ENCODE peak calls at places on chromosome 10, in eight cellular contexts. M, S, A, W, G, O, X and H are unnamed samples.

GRCh38 chr10:31724296-31724695 is 204.3 kb downstream of the ARHGAP12 start:
- DNase-seq in X (no peak), S (no peak), W (no peak), A (no peak), G (no peak), M (no peak), O (no peak), H (no peak)

GRCh38 chr10:132630666-132631347 is 93.2 kb downstream of the INPP5A start:
- DNase-seq in X (no peak), W (peak; percentile 36), O (no peak), S (no peak), A (no peak), G (peak; percentile 82), M (peak; percentile 89), H (no peak)

GRCh38 chr10:13382759-13383753 is 35.0 kb upstream of the SEPHS1 start:
- DNase-seq in S (no peak), M (no peak), X (no peak), A (peak; percentile 72), O (no peak), G (peak; percentile 37), W (no peak), H (no peak)

GRCh38 chr10:31927597-31928530 is 767 bp downstream of the ARHGAP12 start:
- DNase-seq in O (no peak), X (no peak), M (peak; percentile 77), W (peak; percentile 55), A (peak; percentile 88), S (peak; percentile 80), G (peak; percentile 46), H (no peak)

GRCh38 chr10:74056081-74056818 is 58.3 kb downstream of the VCL start:
- DNase-seq in X (no peak), S (no peak), G (no peak), M (no peak), W (peak; percentile 85), O (no peak), A (no peak), H (no peak)

GRCh38 chr10:117221156-117221711 is 19.7 kb upstream of the SLC18A2 start:
- DNase-seq in W (peak; percentile 59), X (no peak), A (peak; percentile 83), S (peak; percentile 24), G (no peak), M (peak; percentile 20), O (no peak), H (no peak)

GRCh38 chr10:124450783-124451057 is 885 bp upstream of the NKX1-2 start:
- DNase-seq in W (no peak), O (no peak), X (no peak), S (no peak), A (peak; percentile 68), M (no peak), G (no peak), H (no peak)

GRCh38 chr10:46077141-46077554 is 31.1 kb upstream of the MSMB start:
- DNase-seq in A (no peak), O (no peak), X (no peak), S (peak; percentile 96), W (no peak), G (no peak), M (no peak), H (no peak)

GRCh38 chr10:6494934-6495592 is 85.0 kb downstream of the PRKCQ start:
- DNase-seq in X (no peak), W (no peak), G (no peak), A (no peak), M (no peak), O (no peak), S (no peak), H (no peak)

GRCh38 chr10:21084700-21085099 is 187.6 kb upstream of the NEBL start:
- DNase-seq in X (no peak), S (no peak), O (no peak), G (no peak), M (no peak), A (no peak), W (no peak), H (no peak)

GRCh38 chr10:110901954-110902819 is 16.8 kb downstream of the BBIP1 start:
- DNase-seq in W (peak; percentile 93), S (peak; percentile 38), O (no peak), X (no peak), A (no peak), G (no peak), M (no peak), H (peak; percentile 75)

GRCh38 chr10:3781458-3782098 is 3.4 kb downstream of the KLF6 start:
- DNase-seq in M (peak; percentile 79), X (no peak), G (no peak), W (peak; percentile 62), O (no peak), A (peak; percentile 67), S (peak; percentile 54), H (no peak)

GRCh38 chr10:6162589-6163356 is 40.0 kb upstream of the PFKFB3 start:
- DNase-seq in O (no peak), G (no peak), X (no peak), W (peak; percentile 45), S (no peak), M (no peak), A (no peak), H (no peak)

GRCh38 chr10:124701435-124701834 is 42.7 kb downstream of the FAM53B start:
- DNase-seq in G (peak; percentile 83), S (no peak), A (no peak), O (no peak), W (peak; percentile 66), X (no peak), M (peak; percentile 95), H (peak; percentile 40)

GRCh38 chr10:44571701-44572100 is 186.8 kb upstream of the CXCL12 start:
- DNase-seq in G (no peak), A (no peak), S (no peak), W (peak; percentile 58), M (no peak), X (no peak), O (no peak), H (no peak)

GRCh38 chr10:75788394-75789205 is 357.2 kb downstream of the LRMDA start:
- DNase-seq in W (peak; percentile 43), O (no peak), S (peak; percentile 16), G (peak; percentile 41), M (no peak), X (no peak), A (no peak), H (no peak)

GRCh38 chr10:33095867-33096479 is 137.9 kb upstream of the ITGB1 start:
- DNase-seq in M (no peak), G (no peak), O (no peak), X (peak; percentile 59), S (no peak), A (no peak), W (no peak), H (no peak)

GRCh38 chr10:8438603-8439002 is 384.1 kb downstream of the GATA3 start:
- DNase-seq in M (no peak), A (no peak), S (no peak), X (no peak), O (no peak), G (no peak), W (no peak), H (no peak)

GRCh38 chr10:77391605-77392235 is 245.9 kb downstream of the KCNMA1 start:
- DNase-seq in M (peak; percentile 84), G (peak; percentile 73), S (peak; percentile 66), O (no peak), A (peak; percentile 97), W (peak; percentile 95), X (peak; percentile 12), H (peak; percentile 54)

GRCh38 chr10:49072166-49072885 is 43.0 kb downstream of the VSTM4 start:
- DNase-seq in A (peak; percentile 40), M (no peak), W (no peak), O (no peak), G (no peak), X (no peak), S (no peak), H (no peak)

GRCh38 chr10:16519250-16519907 is 2.3 kb downstream of the C1QL3 start:
- DNase-seq in M (no peak), O (no peak), A (peak; percentile 58), X (no peak), W (no peak), G (no peak), S (no peak), H (no peak)

DNA sequence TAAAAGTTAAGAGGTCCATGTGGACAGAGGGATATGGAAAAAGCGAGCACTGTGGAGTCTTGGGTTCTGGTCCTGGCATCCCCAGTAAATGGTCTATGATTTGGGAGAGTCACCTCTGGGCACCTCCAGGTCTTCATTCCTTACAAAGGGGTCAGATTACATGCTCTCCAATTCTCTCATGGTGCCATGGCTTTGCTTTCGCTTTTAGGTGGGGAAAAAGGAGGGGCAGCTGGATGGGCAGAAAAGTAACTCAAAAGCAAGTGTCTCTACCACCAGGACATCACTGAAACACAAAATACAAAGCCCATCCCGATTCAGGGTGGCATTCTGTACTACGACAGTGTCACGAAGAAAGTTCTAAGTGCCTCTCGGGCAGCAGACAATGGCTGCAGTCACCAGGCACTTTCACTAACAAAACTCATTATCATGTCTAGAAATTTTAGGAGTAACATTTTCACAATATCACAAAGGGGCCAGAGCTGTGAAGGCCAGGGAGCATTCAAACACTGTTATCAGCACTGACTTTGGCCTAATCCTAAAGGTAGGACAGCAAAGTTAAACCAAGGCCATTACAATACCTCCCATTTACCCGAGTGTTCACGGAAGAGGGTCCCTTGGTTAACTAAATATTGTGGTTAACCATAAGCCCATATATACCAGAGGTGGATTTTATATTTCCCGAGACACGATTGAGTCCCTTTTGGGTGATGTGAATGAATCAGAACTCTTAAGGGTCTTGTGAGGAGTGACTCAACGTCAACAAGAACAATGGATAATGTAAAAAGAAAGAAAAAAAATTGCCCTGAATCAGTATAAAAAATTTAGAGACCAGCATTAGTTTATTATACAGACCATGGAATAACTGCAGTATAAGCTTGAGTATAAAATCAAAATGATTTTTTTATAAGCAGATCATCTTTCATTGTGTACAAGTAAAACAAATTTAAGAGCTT is 2.5 kb downstream of the PSAP start:
- DNase-seq in S (no peak), X (no peak), W (peak; percentile 68), M (no peak), O (no peak), G (no peak), A (no peak), H (no peak)
- H3K4me3 ChIP-seq in S (no peak overlapping the region), X (no peak overlapping the region), W (no peak overlapping the region), M (peak overlapping the region; percentile 82), O (no peak overlapping the region), G (no peak overlapping the region), A (peak overlapping the region; percentile 99), H (no peak overlapping the region)

DNA sequence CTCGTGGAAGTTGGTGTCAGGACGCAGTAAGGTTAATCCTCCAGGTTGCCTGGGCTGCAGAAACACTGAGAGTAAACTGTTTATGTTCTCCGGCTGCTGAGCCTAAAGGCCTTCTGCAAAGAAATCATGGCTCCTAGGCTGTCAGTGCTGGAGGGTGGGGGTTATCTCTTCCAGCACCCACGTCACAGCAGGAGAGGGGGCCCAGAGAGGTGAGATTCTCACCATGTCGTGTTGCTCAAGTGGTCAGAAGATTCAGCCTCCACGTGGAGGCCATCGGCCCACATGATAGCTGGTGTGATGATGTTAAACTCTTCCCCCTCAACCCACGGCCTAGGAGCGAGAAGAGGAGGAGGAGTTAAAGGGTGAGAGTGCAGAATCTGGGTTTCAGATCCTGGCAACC is 41.2 kb downstream of the COL13A1 start:
- DNase-seq in O (no peak), M (no peak), X (no peak), W (no peak), S (no peak), A (no peak), G (no peak), H (no peak)
- H3K4me3 ChIP-seq in O (no peak overlapping the region), M (no peak overlapping the region), X (no peak overlapping the region), W (no peak overlapping the region), S (no peak overlapping the region), A (no peak overlapping the region), G (no peak overlapping the region), H (no peak overlapping the region)

GRCh38 chr10:19819419-19820033 is 3.3 kb downstream of the PLXDC2 start:
- DNase-seq in M (no peak), O (no peak), W (peak; percentile 78), S (peak; percentile 36), G (no peak), A (no peak), X (no peak), H (no peak)
- H3K4me3 ChIP-seq in M (peak overlapping the region; percentile 83), O (no peak overlapping the region), W (no peak overlapping the region), S (no peak overlapping the region), G (no peak overlapping the region), A (no peak overlapping the region), X (no peak overlapping the region), H (no peak overlapping the region)

GRCh38 chr10:113381906-113382562 is 170.8 kb upstream of the HABP2 start:
- DNase-seq in X (no peak), O (no peak), W (peak; percentile 73), S (peak; percentile 76), A (no peak), M (no peak), G (no peak), H (peak; percentile 27)
- H3K4me3 ChIP-seq in X (no peak overlapping the region), O (no peak overlapping the region), W (peak overlapping the region; percentile 25), S (peak overlapping the region; percentile 55), A (no peak overlapping the region), M (peak overlapping the region; percentile 48), G (no peak overlapping the region), H (peak overlapping the region; percentile 37)